ENCODE peak calls at places on chromosome 7, in five cellular contexts. X is T-helper 17 cell; B is central memory CD8-positive, alpha-beta T cell; J is A549; C is natural killer cell treated with Interleukin-12 subunit alpha and Interleukin-12 subunit beta and Interleukin-15 and Interleukin-18, amount 100 ng/mL, for 72 hours. L is an unnamed sample.

GRCh38 chr7:107597953-107598352 is 17.9 kb downstream of the BCAP29 start:
- ATAC-seq in X (no peak), B (no peak), J (no peak), C (no peak), L (no peak)

GRCh38 chr7:126768836-126769235 is 483.9 kb downstream of the GRM8 start:
- ATAC-seq in X (no peak), B (no peak), J (no peak), C (no peak), L (no peak)

GRCh38 chr7:158631574-158632195 is 44.1 kb upstream of the PTPRN2 start:
- ATAC-seq in X (no peak), B (no peak), J (no peak), C (no peak), L (no peak)

GRCh38 chr7:140506788-140507464 is 27.6 kb upstream of the MKRN1 start:
- ATAC-seq in X (no peak), B (no peak), J (peak; percentile 84), C (peak; percentile 11), L (peak; percentile 34)

GRCh38 chr7:129875745-129876411 is 76.9 kb downstream of the UBE2H start:
- ATAC-seq in X (no peak), B (no peak), J (peak; percentile 78), C (no peak), L (no peak)

GRCh38 chr7:21923663-21924062 is 22.0 kb downstream of the CDCA7L start:
- ATAC-seq in X (no peak), B (no peak), J (no peak), C (no peak), L (no peak)

GRCh38 chr7:42878303-42878702 is 33.6 kb downstream of the C7orf25 start:
- ATAC-seq in X (no peak), B (no peak), J (no peak), C (peak; percentile 24), L (no peak)

GRCh38 chr7:8509601-8510000 is 76.2 kb downstream of the NXPH1 start:
- ATAC-seq in X (no peak), B (no peak), J (no peak), C (no peak), L (no peak)

GRCh38 chr7:46544396-46545008 is 623.4 kb upstream of the IGFBP3 start:
- ATAC-seq in X (no peak), B (no peak), J (peak; percentile 71), C (no peak), L (no peak)

GRCh38 chr7:100372256-100372655 is 1.0 kb upstream of the PILRA start:
- ATAC-seq in X (no peak), B (no peak), J (peak; percentile 26), C (peak; percentile 87), L (no peak)

GRCh38 chr7:37333075-37333474 is 115.6 kb downstream of the ELMO1 start:
- ATAC-seq in X (no peak), B (no peak), J (no peak), C (no peak), L (no peak)

GRCh38 chr7:102892631-102893278 is 20.0 kb upstream of the LRRC17 start:
- ATAC-seq in X (no peak), B (no peak), J (no peak), C (no peak), L (no peak)

GRCh38 chr7:17020250-17020649 is 138.5 kb upstream of the AGR3 start:
- ATAC-seq in X (no peak), B (no peak), J (no peak), C (no peak), L (no peak)

GRCh38 chr7:24972991-24973390 is 7.0 kb downstream of the OSBPL3 start:
- ATAC-seq in X (no peak), B (no peak), J (no peak), C (no peak), L (no peak)